ENCODE peak calls at places on chromosome 6, in eight cellular contexts. G is neural crest cell; N is colonic mucosa; Z is stimulated activated CD8-positive, alpha-beta memory T cell treated with anti-CD3 and anti-CD28 coated beads, Interleukin-7, amount 100 ng/mL, for 1 hour; J is brain microvascular endothelial cell; K is SK-MEL-5; X is iPS DF 6.9; I is hypothalamus. O is an unnamed sample.

GRCh38 chr6:25637946-25638345 is 14.1 kb upstream of the SCGN start:
- DNase-seq in X (peak), K (no peak), I (no peak), J (no peak), G (no peak), N (no peak), Z (no peak), O (peak)

GRCh38 chr6:31009731-31010130 is 543 bp upstream of the MUC22 start:
- DNase-seq in Z (no peak), G (no peak), I (no peak), J (no peak), N (no peak), K (no peak), X (no peak), O (no peak)

GRCh38 chr6:43203718-43204095 is 21.7 kb downstream of the CUL9 start:
- DNase-seq in Z (no peak), I (no peak), G (no peak), K (no peak), N (no peak), X (no peak), J (no peak), O (no peak)

GRCh38 chr6:15327271-15327670 is 81.4 kb downstream of the JARID2 start:
- DNase-seq in J (no peak), G (no peak), X (no peak), K (peak), Z (no peak), I (no peak), N (peak), O (peak)

GRCh38 chr6:30685977-30686907 is at the start of gene PPP1R18:
- DNase-seq in Z (peak), I (no peak), K (no peak), N (peak), G (no peak), J (no peak), X (no peak), O (no peak)

GRCh38 chr6:139439278-139439813 is 64.9 kb upstream of the CITED2 start:
- DNase-seq in I (no peak), K (no peak), Z (no peak), X (no peak), N (no peak), J (no peak), G (no peak), O (no peak)

GRCh38 chr6:157946865-157947532 is 34.7 kb upstream of the SYNJ2 start:
- DNase-seq in X (no peak), J (no peak), K (peak), N (no peak), G (no peak), I (no peak), Z (no peak), O (no peak)

GRCh38 chr6:142537612-142538478 is 236.0 kb downstream of the ADGRG6 start:
- DNase-seq in K (peak), J (peak), N (no peak), G (no peak), X (peak), Z (no peak), I (no peak), O (peak)

GRCh38 chr6:25352265-25352664 is 73.1 kb downstream of the CARMIL1 start:
- DNase-seq in N (no peak), Z (no peak), G (no peak), J (no peak), K (no peak), I (no peak), X (no peak), O (no peak)

GRCh38 chr6:132142768-132143167 is 191.6 kb upstream of the CCN2 start:
- DNase-seq in I (no peak), K (no peak), X (no peak), G (no peak), Z (no peak), J (no peak), N (no peak), O (no peak)

GRCh38 chr6:62652692-62653328 is 366.8 kb upstream of the KHDRBS2 start:
- DNase-seq in K (no peak), G (no peak), J (no peak), X (peak), N (no peak), I (no peak), Z (no peak), O (no peak)